ENCODE peak calls at places on chromosomes 5 and 9, in eight cellular contexts. T, A, S, J, G, Z, H and I are unnamed samples.

GRCh38 chr9:77977210-77977611 is 54.4 kb downstream of the GNAQ start:
- DNase-seq in A (no peak), Z (peak), T (peak), J (peak), H (peak), S (no peak), G (peak), I (peak)

GRCh38 chr9:7121055-7121454 is 363.3 kb downstream of the KDM4C start:
- DNase-seq in H (no peak), Z (no peak), G (no peak), J (no peak), A (no peak), T (no peak), S (no peak), I (no peak)

GRCh38 chr9:128098936-128099931 is 28.3 kb downstream of the PTGES2 start:
- DNase-seq in J (no peak), T (no peak), Z (peak), S (no peak), A (no peak), G (no peak), H (no peak), I (no peak)

GRCh38 chr5:38451372-38451735 is 105.1 kb downstream of the LIFR start:
- DNase-seq in S (no peak), A (no peak), J (no peak), T (no peak), G (no peak), Z (no peak), H (no peak), I (no peak)

GRCh38 chr5:53123702-53124101 is 14.1 kb upstream of the MOCS2 start:
- DNase-seq in A (no peak), T (no peak), Z (peak), S (no peak), H (no peak), G (no peak), J (no peak), I (no peak)

GRCh38 chr9:69180670-69181069 is 6.6 kb downstream of the TJP2 start:
- DNase-seq in S (peak), T (peak), J (peak), G (peak), A (no peak), H (peak), Z (peak), I (no peak)

GRCh38 chr9:88198346-88198807 is 60.1 kb upstream of the SPATA31C2 start:
- DNase-seq in S (no peak), T (no peak), J (no peak), A (no peak), Z (peak), H (peak), G (peak), I (no peak)

GRCh38 chr5:58887721-58888409 is 305.0 kb downstream of the RAB3C start:
- DNase-seq in H (no peak), T (peak), Z (peak), S (no peak), G (peak), J (no peak), A (no peak), I (no peak)

GRCh38 chr9:95876595-95876994 is 1.1 kb downstream of the ERCC6L2 start:
- DNase-seq in Z (no peak), A (no peak), T (no peak), H (no peak), G (peak), J (no peak), S (no peak), I (no peak)

GRCh38 chr9:14318934-14319513 is 5.1 kb upstream of the NFIB start:
- DNase-seq in G (no peak), Z (no peak), J (no peak), S (no peak), T (no peak), H (no peak), A (no peak), I (no peak)

GRCh38 chr9:4833781-4834560 is 41.2 kb downstream of the RCL1 start:
- DNase-seq in Z (peak), J (no peak), T (no peak), A (no peak), G (no peak), S (no peak), H (peak), I (no peak)

GRCh38 chr9:27382308-27382707 is 85.4 kb upstream of the EQTN start:
- DNase-seq in J (no peak), S (no peak), A (no peak), T (no peak), Z (no peak), H (no peak), G (no peak), I (no peak)

GRCh38 chr5:178732281-178732680 is 1.8 kb upstream of the ZNF354A start:
- DNase-seq in T (no peak), G (no peak), H (no peak), A (no peak), Z (no peak), J (no peak), S (no peak), I (no peak)

GRCh38 chr9:138069731-138070456 is 192.3 kb downstream of the CACNA1B start:
- DNase-seq in G (no peak), J (no peak), A (peak), Z (no peak), H (no peak), T (no peak), S (no peak), I (no peak)

GRCh38 chr9:130040901-130041647 is 1.9 kb downstream of the FNBP1 start:
- DNase-seq in S (no peak), Z (no peak), J (no peak), A (no peak), G (no peak), H (no peak), T (peak), I (no peak)

GRCh38 chr9:113682297-113682771 is 193.8 kb upstream of the ZNF618 start:
- DNase-seq in T (peak), G (peak), S (peak), Z (peak), J (peak), H (peak), A (peak), I (no peak)

GRCh38 chr5:122170630-122171029 is 41.3 kb downstream of the ZNF474 start:
- DNase-seq in S (no peak), A (no peak), H (no peak), Z (peak), T (no peak), G (no peak), J (no peak), I (no peak)

GRCh38 chr9:119101048-119101447 is 268.2 kb downstream of the BRINP1 start:
- DNase-seq in A (no peak), Z (no peak), J (no peak), G (no peak), T (no peak), S (no peak), H (no peak), I (no peak)

GRCh38 chr5:74587300-74587699 is 53.2 kb downstream of the ENC1 start:
- DNase-seq in H (no peak), Z (no peak), T (no peak), J (no peak), S (no peak), G (no peak), A (no peak), I (no peak)

GRCh38 chr5:10555134-10555733 is 8.6 kb upstream of the ANKRD33B start:
- DNase-seq in T (no peak), H (peak), G (no peak), Z (peak), S (no peak), A (no peak), J (no peak), I (no peak)

GRCh38 chr9:107653263-107653821 is 163.8 kb upstream of the KLF4 start:
- DNase-seq in S (no peak), H (no peak), G (no peak), Z (no peak), A (no peak), T (no peak), J (no peak), I (no peak)

GRCh38 chr9:108803666-108804065 is 52.1 kb downstream of the ACTL7B start:
- DNase-seq in G (no peak), A (no peak), T (no peak), Z (no peak), H (no peak), S (no peak), J (no peak), I (no peak)

GRCh38 chr5:27473300-27474053 is 435.1 kb upstream of the CDH9 start:
- DNase-seq in G (no peak), H (no peak), Z (no peak), J (no peak), S (no peak), A (no peak), T (no peak), I (no peak)

GRCh38 chr9:35035851-35036701 is 36.3 kb downstream of the VCP start:
- DNase-seq in A (peak), H (peak), G (no peak), T (peak), Z (peak), S (peak), J (peak), I (peak)

GRCh38 chr9:34654317-34655083 is 2.5 kb downstream of the IL11RA start:
- DNase-seq in H (peak), G (no peak), A (no peak), S (no peak), Z (peak), J (no peak), T (no peak), I (no peak)

GRCh38 chr9:35951736-35952135 is 6.2 kb downstream of the OR2S2 start:
- DNase-seq in A (no peak), J (no peak), H (peak), Z (peak), S (no peak), T (no peak), G (no peak), I (no peak)

GRCh38 chr5:89851911-89852310 is 557.6 kb downstream of the CETN3 start:
- DNase-seq in Z (no peak), G (no peak), J (no peak), A (no peak), S (no peak), H (no peak), T (no peak), I (no peak)

GRCh38 chr5:137888875-137889759 is at the start of gene PKD2L2:
- DNase-seq in G (no peak), J (peak), Z (peak), S (peak), T (peak), H (peak), A (peak), I (peak)

GRCh38 chr5:138491284-138491648 is 26.0 kb downstream of the EGR1 start:
- DNase-seq in S (no peak), J (no peak), Z (no peak), A (no peak), G (no peak), T (no peak), H (no peak), I (no peak)

GRCh38 chr5:106962464-106963230 is 708.1 kb downstream of the EFNA5 start:
- DNase-seq in Z (no peak), H (no peak), A (no peak), S (no peak), T (no peak), G (no peak), J (no peak), I (no peak)